ENCODE peak calls at places on chromosomes 6 and 20, in six cellular contexts. T is lung, R is stomach, N is OCI-LY7, G is esophagus squamous epithelium, B is ovary. A is an unnamed sample.

GRCh38 chr20:41140226-41141133 is 3.1 kb downstream of the PLCG1 start:
- DNase-seq in T (no peak), R (no peak), N (no peak), G (no peak), B (no peak), A (no peak)

GRCh38 chr6:160767019-160767646 is 65.1 kb downstream of the PLG start:
- DNase-seq in T (peak; percentile 68), R (peak; percentile 74), N (peak; percentile 77), G (no peak), B (peak; percentile 87), A (no peak)

GRCh38 chr6:134342211-134342610 is 24.3 kb upstream of the SGK1 start:
- DNase-seq in T (no peak), R (no peak), N (no peak), G (no peak), B (no peak), A (no peak)

GRCh38 chr6:105080279-105080678 is 99.5 kb downstream of the POPDC3 start:
- DNase-seq in T (no peak), R (no peak), N (no peak), G (no peak), B (no peak), A (no peak)

GRCh38 chr6:107704377-107705013 is 119.6 kb downstream of the SCML4 start:
- DNase-seq in T (no peak), R (no peak), N (peak; percentile 69), G (no peak), B (no peak), A (no peak)

GRCh38 chr20:20426472-20426907 is 58.6 kb downstream of the INSM1 start:
- DNase-seq in T (no peak), R (no peak), N (no peak), G (no peak), B (no peak), A (no peak)

GRCh38 chr20:50246367-50247195 is 56.0 kb downstream of the CEBPB start:
- DNase-seq in T (no peak), R (peak; percentile 69), N (no peak), G (no peak), B (no peak), A (no peak)

GRCh38 chr6:89058627-89059026 is 21.9 kb upstream of the PNRC1 start:
- DNase-seq in T (no peak), R (no peak), N (no peak), G (no peak), B (no peak), A (no peak)

GRCh38 chr6:24918641-24919403 is 16.9 kb downstream of the RIPOR2 start:
- DNase-seq in T (no peak), R (no peak), N (peak; percentile 65), G (no peak), B (no peak), A (no peak)

GRCh38 chr6:83436674-83437073 is 5.8 kb upstream of the ME1 start:
- DNase-seq in T (no peak), R (no peak), N (no peak), G (no peak), B (no peak), A (no peak)

GRCh38 chr6:27761391-27761790 is 150.8 kb downstream of the OR2B2 start:
- DNase-seq in T (no peak), R (no peak), N (no peak), G (no peak), B (no peak), A (no peak)

GRCh38 chr20:46343358-46344357 is 35.4 kb upstream of the CDH22 start:
- DNase-seq in T (no peak), R (no peak), N (no peak), G (no peak), B (no peak), A (no peak)

GRCh38 chr6:36984581-36985383 is 1.2 kb downstream of the MTCH1 start:
- DNase-seq in T (peak; percentile 47), R (no peak), N (no peak), G (no peak), B (peak; percentile 73), A (peak; percentile 37)

GRCh38 chr6:74166849-74167248 is 470.8 kb downstream of the CD109 start:
- DNase-seq in T (no peak), R (no peak), N (no peak), G (no peak), B (no peak), A (no peak)

GRCh38 chr20:4181956-4182945 is 166.9 kb upstream of the RNF24 start:
- DNase-seq in T (no peak), R (no peak), N (no peak), G (no peak), B (no peak), A (no peak)

GRCh38 chr20:48659888-48660287 is 167.9 kb downstream of the PREX1 start:
- DNase-seq in T (no peak), R (peak; percentile 84), N (no peak), G (no peak), B (no peak), A (no peak)

GRCh38 chr6:154386848-154387717 is 30.5 kb upstream of the IPCEF1 start:
- DNase-seq in T (no peak), R (no peak), N (no peak), G (no peak), B (no peak), A (no peak)

GRCh38 chr6:2848851-2849250 is 7.2 kb upstream of the SERPINB1 start:
- DNase-seq in T (no peak), R (peak; percentile 49), N (peak; percentile 96), G (no peak), B (no peak), A (no peak)

GRCh38 chr6:124970243-124970642 is 8.0 kb downstream of the RNF217 start:
- DNase-seq in T (no peak), R (no peak), N (no peak), G (no peak), B (no peak), A (no peak)

GRCh38 chr20:59159091-59159821 is 4.4 kb upstream of the ZNF831 start:
- DNase-seq in T (no peak), R (no peak), N (no peak), G (no peak), B (no peak), A (peak; percentile 80)

GRCh38 chr6:142902636-142903053 is 42.3 kb downstream of the HIVEP2 start:
- DNase-seq in T (peak; percentile 56), R (peak; percentile 61), N (no peak), G (no peak), B (peak; percentile 57), A (peak; percentile 88)

GRCh38 chr6:10589983-10590382 is 68.8 kb downstream of the GCNT2 start:
- DNase-seq in T (no peak), R (no peak), N (no peak), G (no peak), B (no peak), A (no peak)

GRCh38 chr6:41672016-41672415 is 33.7 kb downstream of the MDFI start:
- DNase-seq in T (no peak), R (no peak), N (no peak), G (no peak), B (no peak), A (no peak)

GRCh38 chr6:26268659-26269402 is 96.2 kb upstream of the BTN3A2 start:
- DNase-seq in T (no peak), R (no peak), N (peak; percentile 45), G (no peak), B (no peak), A (no peak)

GRCh38 chr20:47817573-47817972 is 32.3 kb upstream of the SULF2 start:
- DNase-seq in T (no peak), R (no peak), N (no peak), G (no peak), B (no peak), A (no peak)

GRCh38 chr6:145669627-145670034 is 65.7 kb downstream of the EPM2A start:
- DNase-seq in T (no peak), R (no peak), N (no peak), G (no peak), B (no peak), A (no peak)

DNA sequence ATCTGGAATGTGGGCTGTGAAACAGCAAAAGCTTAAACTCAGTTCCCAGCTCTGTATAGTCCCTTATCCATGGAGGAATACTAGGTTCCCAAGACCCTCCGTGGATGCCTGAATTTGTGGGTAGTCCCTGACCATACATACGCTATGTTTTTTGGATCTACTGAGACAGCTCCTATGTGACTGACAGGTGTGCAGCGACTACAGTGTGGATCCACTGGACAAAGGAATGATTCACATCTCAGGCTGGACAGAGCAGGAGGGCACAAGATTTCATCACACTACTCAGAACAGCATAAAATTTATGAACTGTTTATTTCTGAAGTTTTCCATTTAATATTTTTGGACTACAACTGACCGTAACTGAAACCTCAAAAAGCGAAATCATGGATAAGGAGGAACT is 125.3 kb downstream of the MAP7 start:
- DNase-seq in T (no peak), R (no peak), N (no peak), G (no peak), B (no peak), A (no peak)
- H3K27ac ChIP-seq in T (no peak overlapping the region), R (no peak overlapping the region), N (no peak overlapping the region), G (no peak overlapping the region), B (no peak overlapping the region), A (no peak overlapping the region)

GRCh38 chr6:126661646-126662045 is 321.7 kb downstream of the CENPW start:
- DNase-seq in T (no peak), R (no peak), N (no peak), G (no peak), B (no peak), A (no peak)
- H3K4me1 ChIP-seq in T (no peaks in the 10 kb centered on the region), R (no peaks in the 10 kb centered on the region), N (no peaks in the 10 kb centered on the region), G (peaks cover 5% of the 10 kb centered on the region), B (no peaks in the 10 kb centered on the region), A (no peaks in the 10 kb centered on the region)

GRCh38 chr6:170292111-170292777 is 1.4 kb upstream of the DLL1 start:
- DNase-seq in T (no peak), R (no peak), N (no peak), G (no peak), B (no peak), A (no peak)
- H3K4me3 ChIP-seq in T (peak overlapping the region; percentile 6), R (peak overlapping the region; percentile 83), N (no peak overlapping the region), G (peak overlapping the region; percentile 79), B (peak overlapping the region; percentile 40), A (peak overlapping the region; percentile 56)

GRCh38 chr6:127420558-127420957 is 38.6 kb downstream of the KIAA0408 start:
- DNase-seq in T (peak; percentile 63), R (peak; percentile 63), N (peak; percentile 42), G (peak; percentile 27), B (no peak), A (peak; percentile 61)
- H3K27ac ChIP-seq in T (no peak overlapping the region), R (no peak overlapping the region), N (no peak overlapping the region), G (no peak overlapping the region), B (no peak overlapping the region), A (no peak overlapping the region)

DNA sequence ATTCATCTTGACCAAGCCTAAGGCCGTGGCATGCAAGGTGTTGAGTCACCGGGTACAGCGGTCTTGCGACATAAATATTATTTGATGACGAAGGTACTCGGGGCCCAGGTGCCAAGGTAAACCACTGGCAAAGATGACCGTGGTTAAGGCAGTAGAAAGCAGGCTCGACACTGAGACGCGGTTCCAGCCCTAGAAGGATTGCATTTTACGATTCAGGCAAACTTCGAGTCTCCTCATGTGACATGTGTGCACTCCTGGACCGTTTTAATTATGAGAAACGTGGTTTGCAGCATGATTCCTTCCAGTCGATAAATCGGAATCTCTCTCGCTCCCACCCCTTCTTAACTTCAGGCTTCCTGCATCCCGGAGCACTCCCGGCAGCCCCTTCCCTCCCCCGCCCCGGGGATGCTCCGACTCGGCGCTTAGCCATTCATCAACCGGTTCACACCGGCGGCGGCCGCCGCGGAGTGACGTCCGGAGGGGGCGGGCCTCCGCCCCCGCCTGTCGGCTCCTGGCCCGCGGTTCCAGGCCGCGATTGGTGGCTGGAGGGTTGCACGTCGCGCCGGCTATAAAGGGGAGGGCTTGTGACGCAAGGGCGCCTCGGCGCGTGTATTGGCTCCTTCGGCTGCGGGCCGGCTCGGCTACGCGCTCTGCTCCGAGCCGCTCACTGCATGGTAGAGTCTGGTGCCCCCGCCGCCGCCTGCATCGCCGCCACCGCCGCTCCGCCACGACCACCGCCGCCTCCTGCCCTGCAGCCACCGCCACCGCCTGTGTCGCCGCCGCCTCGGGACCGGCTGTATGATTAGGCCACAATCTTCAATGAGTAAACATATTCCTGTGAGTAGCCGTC is at the start of the genes LOC128125822 and PTP4A1:
- DNase-seq in T (peak; percentile 96), R (peak; percentile 99), N (peak; percentile 99), G (peak; percentile 82), B (peak; percentile 99), A (peak; percentile 97)
- H3K4me1 ChIP-seq in T (no peaks in the 10 kb centered on the region), R (peaks cover 22% of the 10 kb centered on the region), N (peaks cover 23% of the 10 kb centered on the region), G (peaks cover 51% of the 10 kb centered on the region), B (no peaks in the 10 kb centered on the region), A (peaks cover 16% of the 10 kb centered on the region)

A was measured in naive thymus-derived CD4-positive, alpha-beta T cell.